ENCODE peak calls at places on chromosome 1, in eight cellular contexts. One of them, this sample, is unnamed.

GRCh38 chr1:22275626-22276395 is 132.9 kb upstream of the WNT4 start:
- DNase-seq in Right ventricle myocardium superior: peak
- DNase-seq in NCI-H2171 treated with DMSO at 0.1 percent for 48 hours: peak
- DNase-seq in nephron progenitor cell: peak
- DNase-seq in progenitor cell of endocrine pancreas: peak
- DNase-seq in activated CD4-positive, alpha-beta T cell treated with anti-CD3 and anti-CD28 coated beads for 24 hours: peak
- DNase-seq in memory B cell: peak
- DNase-seq in mucosa of descending colon: peak
- DNase-seq in this sample: peak

GRCh38 chr1:78491311-78492071 is 717 bp downstream of the PTGFR start:
- DNase-seq in activated CD4-positive, alpha-beta T cell treated with anti-CD3 and anti-CD28 coated beads for 24 hours: no peak
- DNase-seq in mucosa of descending colon: peak
- DNase-seq in Right ventricle myocardium superior: peak
- DNase-seq in memory B cell: no peak
- DNase-seq in progenitor cell of endocrine pancreas: peak
- DNase-seq in NCI-H2171 treated with DMSO at 0.1 percent for 48 hours: no peak
- DNase-seq in nephron progenitor cell: peak
- DNase-seq in this sample: peak

GRCh38 chr1:94697839-94698238 is 122.3 kb upstream of the SLC44A3 start:
- DNase-seq in NCI-H2171 treated with DMSO at 0.1 percent for 48 hours: no peak
- DNase-seq in mucosa of descending colon: no peak
- DNase-seq in activated CD4-positive, alpha-beta T cell treated with anti-CD3 and anti-CD28 coated beads for 24 hours: no peak
- DNase-seq in progenitor cell of endocrine pancreas: no peak
- DNase-seq in memory B cell: no peak
- DNase-seq in Right ventricle myocardium superior: no peak
- DNase-seq in nephron progenitor cell: no peak
- DNase-seq in this sample: no peak

GRCh38 chr1:2132222-2133038 is 62.1 kb downstream of the FAAP20 start:
- DNase-seq in memory B cell: no peak
- DNase-seq in mucosa of descending colon: no peak
- DNase-seq in progenitor cell of endocrine pancreas: no peak
- DNase-seq in nephron progenitor cell: peak
- DNase-seq in Right ventricle myocardium superior: peak
- DNase-seq in NCI-H2171 treated with DMSO at 0.1 percent for 48 hours: no peak
- DNase-seq in activated CD4-positive, alpha-beta T cell treated with anti-CD3 and anti-CD28 coated beads for 24 hours: no peak
- DNase-seq in this sample: peak

GRCh38 chr1:32071758-32072621 is 749 bp upstream of the TMEM39B start:
- DNase-seq in activated CD4-positive, alpha-beta T cell treated with anti-CD3 and anti-CD28 coated beads for 24 hours: no peak
- DNase-seq in nephron progenitor cell: no peak
- DNase-seq in NCI-H2171 treated with DMSO at 0.1 percent for 48 hours: peak
- DNase-seq in memory B cell: no peak
- DNase-seq in Right ventricle myocardium superior: no peak
- DNase-seq in mucosa of descending colon: no peak
- DNase-seq in progenitor cell of endocrine pancreas: no peak
- DNase-seq in this sample: no peak

GRCh38 chr1:179549368-179549700 is 26.4 kb downstream of the NPHS2 start:
- DNase-seq in NCI-H2171 treated with DMSO at 0.1 percent for 48 hours: no peak
- DNase-seq in memory B cell: no peak
- DNase-seq in nephron progenitor cell: no peak
- DNase-seq in progenitor cell of endocrine pancreas: no peak
- DNase-seq in activated CD4-positive, alpha-beta T cell treated with anti-CD3 and anti-CD28 coated beads for 24 hours: no peak
- DNase-seq in Right ventricle myocardium superior: no peak
- DNase-seq in mucosa of descending colon: no peak
- DNase-seq in this sample: no peak

GRCh38 chr1:159012495-159012894 is 2.8 kb downstream of the IFI16 start:
- DNase-seq in nephron progenitor cell: no peak
- DNase-seq in mucosa of descending colon: peak
- DNase-seq in progenitor cell of endocrine pancreas: no peak
- DNase-seq in memory B cell: no peak
- DNase-seq in activated CD4-positive, alpha-beta T cell treated with anti-CD3 and anti-CD28 coated beads for 24 hours: no peak
- DNase-seq in Right ventricle myocardium superior: peak
- DNase-seq in NCI-H2171 treated with DMSO at 0.1 percent for 48 hours: no peak
- DNase-seq in this sample: no peak

GRCh38 chr1:207745285-207745684 is 6.6 kb upstream of the CD46 start:
- DNase-seq in progenitor cell of endocrine pancreas: no peak
- DNase-seq in nephron progenitor cell: no peak
- DNase-seq in activated CD4-positive, alpha-beta T cell treated with anti-CD3 and anti-CD28 coated beads for 24 hours: no peak
- DNase-seq in mucosa of descending colon: no peak
- DNase-seq in Right ventricle myocardium superior: no peak
- DNase-seq in NCI-H2171 treated with DMSO at 0.1 percent for 48 hours: no peak
- DNase-seq in memory B cell: no peak
- DNase-seq in this sample: no peak

GRCh38 chr1:69737527-69738176 is 169.9 kb downstream of the LRRC7 start:
- DNase-seq in progenitor cell of endocrine pancreas: no peak
- DNase-seq in mucosa of descending colon: peak
- DNase-seq in activated CD4-positive, alpha-beta T cell treated with anti-CD3 and anti-CD28 coated beads for 24 hours: no peak
- DNase-seq in nephron progenitor cell: peak
- DNase-seq in NCI-H2171 treated with DMSO at 0.1 percent for 48 hours: peak
- DNase-seq in memory B cell: no peak
- DNase-seq in Right ventricle myocardium superior: no peak
- DNase-seq in this sample: peak

GRCh38 chr1:42214447-42214871 is 49.9 kb upstream of the GUCA2A start:
- DNase-seq in memory B cell: no peak
- DNase-seq in progenitor cell of endocrine pancreas: no peak
- DNase-seq in NCI-H2171 treated with DMSO at 0.1 percent for 48 hours: no peak
- DNase-seq in nephron progenitor cell: no peak
- DNase-seq in mucosa of descending colon: peak
- DNase-seq in Right ventricle myocardium superior: no peak
- DNase-seq in activated CD4-positive, alpha-beta T cell treated with anti-CD3 and anti-CD28 coated beads for 24 hours: no peak
- DNase-seq in this sample: no peak

GRCh38 chr1:8424539-8425116 is 106.7 kb downstream of the SLC45A1 start:
- DNase-seq in activated CD4-positive, alpha-beta T cell treated with anti-CD3 and anti-CD28 coated beads for 24 hours: peak
- DNase-seq in memory B cell: peak
- DNase-seq in progenitor cell of endocrine pancreas: no peak
- DNase-seq in nephron progenitor cell: no peak
- DNase-seq in NCI-H2171 treated with DMSO at 0.1 percent for 48 hours: peak
- DNase-seq in Right ventricle myocardium superior: peak
- DNase-seq in mucosa of descending colon: peak
- DNase-seq in this sample: no peak

GRCh38 chr1:153888518-153888917 is 34.3 kb downstream of the GATAD2B start:
- DNase-seq in NCI-H2171 treated with DMSO at 0.1 percent for 48 hours: no peak
- DNase-seq in progenitor cell of endocrine pancreas: no peak
- DNase-seq in activated CD4-positive, alpha-beta T cell treated with anti-CD3 and anti-CD28 coated beads for 24 hours: no peak
- DNase-seq in mucosa of descending colon: no peak
- DNase-seq in memory B cell: no peak
- DNase-seq in Right ventricle myocardium superior: no peak
- DNase-seq in nephron progenitor cell: no peak
- DNase-seq in this sample: no peak

GRCh38 chr1:16183157-16183556 is 27.3 kb upstream of the EPHA2 start:
- DNase-seq in memory B cell: no peak
- DNase-seq in nephron progenitor cell: no peak
- DNase-seq in progenitor cell of endocrine pancreas: no peak
- DNase-seq in activated CD4-positive, alpha-beta T cell treated with anti-CD3 and anti-CD28 coated beads for 24 hours: no peak
- DNase-seq in NCI-H2171 treated with DMSO at 0.1 percent for 48 hours: no peak
- DNase-seq in Right ventricle myocardium superior: no peak
- DNase-seq in mucosa of descending colon: no peak
- DNase-seq in this sample: no peak

GRCh38 chr1:246836169-246836568 is 95.6 kb downstream of the AHCTF1 start:
- DNase-seq in memory B cell: no peak
- DNase-seq in NCI-H2171 treated with DMSO at 0.1 percent for 48 hours: peak
- DNase-seq in nephron progenitor cell: no peak
- DNase-seq in progenitor cell of endocrine pancreas: no peak
- DNase-seq in mucosa of descending colon: no peak
- DNase-seq in activated CD4-positive, alpha-beta T cell treated with anti-CD3 and anti-CD28 coated beads for 24 hours: no peak
- DNase-seq in Right ventricle myocardium superior: no peak
- DNase-seq in this sample: no peak

GRCh38 chr1:24094554-24094953 is 17.4 kb downstream of the MYOM3 start:
- DNase-seq in NCI-H2171 treated with DMSO at 0.1 percent for 48 hours: no peak
- DNase-seq in Right ventricle myocardium superior: no peak
- DNase-seq in mucosa of descending colon: no peak
- DNase-seq in progenitor cell of endocrine pancreas: no peak
- DNase-seq in activated CD4-positive, alpha-beta T cell treated with anti-CD3 and anti-CD28 coated beads for 24 hours: no peak
- DNase-seq in nephron progenitor cell: no peak
- DNase-seq in memory B cell: no peak
- DNase-seq in this sample: no peak

GRCh38 chr1:23591460-23592208 is 32.3 kb upstream of the ID3 start:
- DNase-seq in mucosa of descending colon: peak
- DNase-seq in progenitor cell of endocrine pancreas: no peak
- DNase-seq in Right ventricle myocardium superior: no peak
- DNase-seq in nephron progenitor cell: no peak
- DNase-seq in activated CD4-positive, alpha-beta T cell treated with anti-CD3 and anti-CD28 coated beads for 24 hours: no peak
- DNase-seq in memory B cell: no peak
- DNase-seq in NCI-H2171 treated with DMSO at 0.1 percent for 48 hours: peak
- DNase-seq in this sample: no peak

GRCh38 chr1:193058529-193059281 is 455 bp downstream of the UCHL5 start:
- DNase-seq in mucosa of descending colon: peak
- DNase-seq in nephron progenitor cell: peak
- DNase-seq in Right ventricle myocardium superior: peak
- DNase-seq in NCI-H2171 treated with DMSO at 0.1 percent for 48 hours: peak
- DNase-seq in progenitor cell of endocrine pancreas: peak
- DNase-seq in memory B cell: peak
- DNase-seq in activated CD4-positive, alpha-beta T cell treated with anti-CD3 and anti-CD28 coated beads for 24 hours: peak
- DNase-seq in this sample: peak

GRCh38 chr1:187551061-187551460 is 722.3 kb downstream of the PLA2G4A start:
- DNase-seq in Right ventricle myocardium superior: no peak
- DNase-seq in mucosa of descending colon: no peak
- DNase-seq in memory B cell: no peak
- DNase-seq in progenitor cell of endocrine pancreas: no peak
- DNase-seq in NCI-H2171 treated with DMSO at 0.1 percent for 48 hours: no peak
- DNase-seq in nephron progenitor cell: no peak
- DNase-seq in activated CD4-positive, alpha-beta T cell treated with anti-CD3 and anti-CD28 coated beads for 24 hours: no peak
- DNase-seq in this sample: no peak

This sample was measured in D341Med.